ENCODE peak calls at places on chromosomes 4 and X, in seven cellular contexts. One of them, this sample, is unnamed.

GRCh38 chrX:81577028-81577427 is 375.1 kb downstream of the SH3BGRL start:
- DNase-seq in K562: no peak
- DNase-seq in HCT116: no peak
- DNase-seq in heart left ventricle: no peak
- DNase-seq in adrenal gland: no peak
- DNase-seq in body of pancreas: peak
- DNase-seq in esophagus muscularis mucosa: no peak
- DNase-seq in this sample: no peak

GRCh38 chr4:177596035-177596434 is 153.8 kb upstream of the AGA start:
- DNase-seq in HCT116: peak
- DNase-seq in heart left ventricle: peak
- DNase-seq in adrenal gland: peak
- DNase-seq in esophagus muscularis mucosa: no peak
- DNase-seq in body of pancreas: peak
- DNase-seq in K562: peak
- DNase-seq in this sample: no peak

GRCh38 chr4:147580396-147580795 is 36.8 kb upstream of the TMEM184C start:
- DNase-seq in adrenal gland: no peak
- DNase-seq in heart left ventricle: no peak
- DNase-seq in HCT116: no peak
- DNase-seq in esophagus muscularis mucosa: peak
- DNase-seq in body of pancreas: no peak
- DNase-seq in K562: no peak
- DNase-seq in this sample: no peak

GRCh38 chrX:135557344-135557743 is 36.9 kb downstream of the INTS6L start:
- DNase-seq in K562: no peak
- DNase-seq in esophagus muscularis mucosa: no peak
- DNase-seq in HCT116: no peak
- DNase-seq in body of pancreas: no peak
- DNase-seq in heart left ventricle: no peak
- DNase-seq in adrenal gland: no peak
- DNase-seq in this sample: no peak

GRCh38 chr4:108129226-108129625 is 39.5 kb downstream of the LEF1 start:
- DNase-seq in body of pancreas: no peak
- DNase-seq in adrenal gland: no peak
- DNase-seq in HCT116: no peak
- DNase-seq in heart left ventricle: no peak
- DNase-seq in K562: no peak
- DNase-seq in esophagus muscularis mucosa: no peak
- DNase-seq in this sample: no peak

GRCh38 chr4:179624768-179625181 is 2182.5 kb upstream of the AGA start:
- DNase-seq in K562: no peak
- DNase-seq in heart left ventricle: no peak
- DNase-seq in adrenal gland: no peak
- DNase-seq in HCT116: no peak
- DNase-seq in body of pancreas: peak
- DNase-seq in esophagus muscularis mucosa: no peak
- DNase-seq in this sample: no peak

GRCh38 chr4:167629272-167629671 is 395.0 kb upstream of the SPOCK3 start:
- DNase-seq in body of pancreas: no peak
- DNase-seq in adrenal gland: no peak
- DNase-seq in K562: no peak
- DNase-seq in HCT116: no peak
- DNase-seq in heart left ventricle: no peak
- DNase-seq in esophagus muscularis mucosa: no peak
- DNase-seq in this sample: no peak

GRCh38 chr4:127165971-127166370 is 466.8 kb upstream of the INTU start:
- DNase-seq in heart left ventricle: no peak
- DNase-seq in adrenal gland: no peak
- DNase-seq in body of pancreas: no peak
- DNase-seq in K562: no peak
- DNase-seq in HCT116: no peak
- DNase-seq in esophagus muscularis mucosa: no peak
- DNase-seq in this sample: no peak

GRCh38 chrX:138771042-138771441 is 59.5 kb upstream of the FGF13 start:
- DNase-seq in heart left ventricle: no peak
- DNase-seq in HCT116: no peak
- DNase-seq in K562: no peak
- DNase-seq in body of pancreas: no peak
- DNase-seq in adrenal gland: no peak
- DNase-seq in esophagus muscularis mucosa: no peak
- DNase-seq in this sample: no peak

GRCh38 chr4:174423257-174423944 is 98.9 kb downstream of the HPGD start:
- DNase-seq in body of pancreas: peak
- DNase-seq in adrenal gland: peak
- DNase-seq in HCT116: peak
- DNase-seq in K562: no peak
- DNase-seq in esophagus muscularis mucosa: no peak
- DNase-seq in heart left ventricle: peak
- DNase-seq in this sample: no peak

GRCh38 chr4:83454626-83455025 is 997 bp downstream of the HELQ start:
- DNase-seq in body of pancreas: no peak
- DNase-seq in heart left ventricle: no peak
- DNase-seq in adrenal gland: no peak
- DNase-seq in HCT116: no peak
- DNase-seq in esophagus muscularis mucosa: no peak
- DNase-seq in K562: no peak
- DNase-seq in this sample: no peak

GRCh38 chr4:1720163-1720983 is 750 bp downstream of the TMEM129 start:
- DNase-seq in heart left ventricle: peak
- DNase-seq in body of pancreas: peak
- DNase-seq in esophagus muscularis mucosa: no peak
- DNase-seq in adrenal gland: peak
- DNase-seq in HCT116: no peak
- DNase-seq in K562: peak
- DNase-seq in this sample: peak

GRCh38 chr4:2417765-2418651 is at the start of gene ZFYVE28:
- DNase-seq in K562: peak
- DNase-seq in HCT116: no peak
- DNase-seq in adrenal gland: peak
- DNase-seq in body of pancreas: no peak
- DNase-seq in heart left ventricle: no peak
- DNase-seq in esophagus muscularis mucosa: no peak
- DNase-seq in this sample: peak

GRCh38 chr4:10002278-10002677 is 19.0 kb downstream of the SLC2A9 start:
- DNase-seq in adrenal gland: no peak
- DNase-seq in esophagus muscularis mucosa: no peak
- DNase-seq in body of pancreas: no peak
- DNase-seq in K562: no peak
- DNase-seq in HCT116: no peak
- DNase-seq in heart left ventricle: no peak
- DNase-seq in this sample: no peak

GRCh38 chr4:182604953-182605352 is 312.2 kb downstream of the DCTD start:
- DNase-seq in HCT116: no peak
- DNase-seq in K562: no peak
- DNase-seq in heart left ventricle: no peak
- DNase-seq in adrenal gland: no peak
- DNase-seq in esophagus muscularis mucosa: no peak
- DNase-seq in body of pancreas: no peak
- DNase-seq in this sample: no peak

DNA sequence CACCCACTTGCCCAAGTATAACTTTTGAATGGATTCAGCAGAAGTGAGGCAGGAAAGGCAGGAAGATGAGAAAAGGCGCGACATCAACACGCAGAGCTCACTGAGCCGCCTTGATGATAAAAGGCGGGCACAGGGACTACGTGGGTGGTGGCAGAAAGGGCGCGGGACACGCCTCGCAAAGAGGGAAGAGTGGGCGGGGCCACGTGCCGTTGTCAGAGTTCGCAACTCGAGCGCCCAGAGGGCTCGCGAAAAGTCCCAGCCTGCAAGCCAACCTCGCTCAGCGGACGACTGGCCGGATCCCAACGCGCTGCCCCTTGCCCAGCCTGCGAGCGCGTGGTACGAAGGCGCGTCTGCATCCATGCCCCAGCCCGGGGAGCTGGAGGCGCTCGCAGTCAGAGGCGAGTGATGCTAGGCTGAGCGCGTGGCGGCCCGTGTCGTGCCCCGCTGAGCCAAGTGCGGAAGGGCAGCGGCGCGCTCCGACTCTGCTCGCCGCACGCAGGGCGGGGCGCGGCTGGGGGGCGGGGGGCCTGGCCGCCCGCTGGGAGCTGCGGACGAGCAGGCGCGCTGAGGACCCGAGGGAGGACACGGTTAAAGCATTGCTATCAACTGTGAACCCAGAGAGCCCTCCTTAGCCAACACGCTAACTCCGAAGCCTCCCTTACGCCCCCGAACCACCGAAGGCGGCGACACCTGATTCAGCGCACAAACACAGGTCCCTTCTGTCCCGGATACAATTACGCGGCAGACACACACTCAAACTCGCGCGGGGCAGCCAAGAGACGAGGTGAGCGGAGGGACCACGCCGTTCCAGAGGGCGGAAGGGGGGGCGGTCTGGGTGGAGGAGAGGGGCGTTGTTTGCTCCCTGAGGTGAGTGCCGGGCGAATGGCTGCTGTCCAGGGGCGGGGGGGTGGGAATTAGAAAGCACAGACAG is at the start of gene UGT8:
- DNase-seq in K562: peak
- DNase-seq in body of pancreas: peak
- DNase-seq in HCT116: peak
- DNase-seq in esophagus muscularis mucosa: no peak
- DNase-seq in adrenal gland: no peak
- DNase-seq in heart left ventricle: peak
- DNase-seq in this sample: peak
- TF ChIP-seq POLR2A in K562: peak
- TF ChIP-seq POLR2A in body of pancreas: peak
- TF ChIP-seq POLR2A in HCT116: peak
- TF ChIP-seq POLR2A in esophagus muscularis mucosa: no peak
- TF ChIP-seq POLR2A in adrenal gland: no peak
- TF ChIP-seq POLR2A in heart left ventricle: no peak
- TF ChIP-seq POLR2A in this sample: peak

GRCh38 chr4:7941111-7942018 is 1.7 kb upstream of the AFAP1 start:
- DNase-seq in K562: no peak
- DNase-seq in esophagus muscularis mucosa: no peak
- DNase-seq in body of pancreas: no peak
- DNase-seq in heart left ventricle: no peak
- DNase-seq in HCT116: no peak
- DNase-seq in adrenal gland: no peak
- DNase-seq in this sample: no peak

GRCh38 chr4:7942019-7942556 is 2.4 kb upstream of the AFAP1 start:
- DNase-seq in adrenal gland: no peak
- DNase-seq in esophagus muscularis mucosa: no peak
- DNase-seq in HCT116: no peak
- DNase-seq in body of pancreas: no peak
- DNase-seq in heart left ventricle: no peak
- DNase-seq in K562: no peak
- DNase-seq in this sample: no peak

GRCh38 chr4:7936963-7937362 is 2.7 kb downstream of the AFAP1 start:
- DNase-seq in body of pancreas: no peak
- DNase-seq in K562: no peak
- DNase-seq in adrenal gland: no peak
- DNase-seq in heart left ventricle: no peak
- DNase-seq in esophagus muscularis mucosa: no peak
- DNase-seq in HCT116: no peak
- DNase-seq in this sample: no peak

GRCh38 chr4:7938513-7939376 is 916 bp downstream of the AFAP1 start:
- DNase-seq in K562: no peak
- DNase-seq in adrenal gland: no peak
- DNase-seq in body of pancreas: peak
- DNase-seq in HCT116: no peak
- DNase-seq in heart left ventricle: no peak
- DNase-seq in esophagus muscularis mucosa: peak
- DNase-seq in this sample: no peak

DNA sequence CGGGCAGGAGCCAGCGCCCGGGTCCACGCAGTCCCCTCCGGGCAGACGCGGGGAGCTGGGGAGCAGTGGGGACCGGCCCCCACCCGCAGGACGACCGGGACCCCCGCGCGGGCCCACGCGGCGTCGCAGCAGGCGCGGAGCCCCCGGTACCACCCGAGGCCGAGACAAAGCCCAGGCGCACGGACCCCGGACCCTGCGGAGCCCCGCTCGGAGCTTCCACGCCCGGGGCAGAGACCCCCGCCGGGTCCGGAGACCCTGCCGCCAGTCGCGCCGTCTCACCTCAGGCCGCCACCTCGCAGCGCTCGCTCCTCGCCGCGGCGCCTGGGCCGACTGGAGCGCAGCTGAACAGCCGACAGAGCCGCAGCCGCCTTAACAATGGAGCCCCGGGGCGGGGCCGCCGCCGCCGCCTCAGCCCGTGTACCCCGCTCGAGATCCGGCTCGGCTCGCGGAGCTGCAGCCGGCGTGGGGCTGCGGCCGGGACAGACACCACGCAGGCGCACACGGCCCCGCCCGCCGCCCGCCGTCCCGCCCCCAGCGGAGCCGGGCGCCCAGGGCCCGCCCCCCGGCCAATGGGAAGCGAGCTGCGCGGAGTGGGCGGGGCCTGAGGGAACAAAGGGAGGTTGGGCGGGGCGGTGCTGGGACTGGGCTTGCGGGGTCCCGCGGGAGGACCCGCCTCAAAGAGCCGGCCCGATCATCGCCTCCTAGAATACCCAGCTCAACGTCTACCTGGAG is at the start of gene AFAP1:
- DNase-seq in heart left ventricle: peak
- DNase-seq in HCT116: peak
- DNase-seq in adrenal gland: peak
- DNase-seq in esophagus muscularis mucosa: no peak
- DNase-seq in K562: peak
- DNase-seq in body of pancreas: peak
- DNase-seq in this sample: peak
- H3K27ac ChIP-seq in heart left ventricle: peak
- H3K27ac ChIP-seq in HCT116: peak
- H3K27ac ChIP-seq in adrenal gland: peak
- H3K27ac ChIP-seq in esophagus muscularis mucosa: peak
- H3K27ac ChIP-seq in K562: no peak
- H3K27ac ChIP-seq in body of pancreas: peak
- H3K27ac ChIP-seq in this sample: peak

GRCh38 chrX:18674788-18675735 is 3.2 kb upstream of the RS1 start:
- DNase-seq in body of pancreas: peak
- DNase-seq in K562: peak
- DNase-seq in HCT116: peak
- DNase-seq in adrenal gland: peak
- DNase-seq in heart left ventricle: peak
- DNase-seq in esophagus muscularis mucosa: peak
- DNase-seq in this sample: peak
- TF ChIP-seq POLR2A in body of pancreas: no peak
- TF ChIP-seq POLR2A in K562: peak
- TF ChIP-seq POLR2A in HCT116: no peak
- TF ChIP-seq POLR2A in adrenal gland: peak
- TF ChIP-seq POLR2A in heart left ventricle: peak
- TF ChIP-seq POLR2A in esophagus muscularis mucosa: no peak
- TF ChIP-seq POLR2A in this sample: peak

DNA sequence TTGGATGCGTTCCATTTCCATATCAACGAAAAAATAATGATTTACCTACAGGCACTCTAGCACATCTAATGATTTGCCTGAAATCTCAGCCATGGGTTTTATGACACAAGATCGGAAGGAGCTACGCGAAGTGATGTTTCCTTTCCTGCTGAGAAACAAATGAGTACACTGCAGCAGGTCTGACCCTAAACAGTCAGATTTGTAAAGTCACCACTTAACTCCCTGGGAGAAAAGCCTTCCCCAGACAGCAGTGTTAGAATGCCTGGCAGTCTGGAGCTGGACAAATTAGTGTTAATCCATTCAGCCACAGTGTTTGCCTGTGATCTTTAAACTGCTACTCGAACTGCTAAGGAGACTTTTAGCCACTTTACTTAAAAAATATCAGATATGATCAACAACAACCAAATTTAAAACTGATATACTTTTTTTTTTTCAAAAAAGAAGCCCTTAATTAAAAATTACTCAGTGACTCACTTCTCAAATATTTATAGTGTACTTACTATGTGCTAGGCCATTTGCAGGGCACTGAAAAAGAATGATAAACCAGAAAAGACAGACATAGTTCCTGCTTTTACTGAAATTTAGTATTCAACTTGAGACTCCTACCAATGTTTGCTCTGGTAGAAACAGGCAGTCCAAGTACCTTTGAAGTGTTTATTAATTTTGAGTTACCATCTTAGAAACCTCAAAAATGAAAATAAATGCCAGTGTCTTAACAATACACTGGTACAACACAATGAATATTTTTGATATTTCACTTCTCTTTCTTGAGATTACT is 104.5 kb downstream of the SHISA3 start:
- DNase-seq in heart left ventricle: no peak
- DNase-seq in body of pancreas: no peak
- DNase-seq in HCT116: no peak
- DNase-seq in esophagus muscularis mucosa: no peak
- DNase-seq in K562: no peak
- DNase-seq in adrenal gland: no peak
- DNase-seq in this sample: no peak
- H3K27ac ChIP-seq in heart left ventricle: no peak
- H3K27ac ChIP-seq in body of pancreas: no peak
- H3K27ac ChIP-seq in HCT116: no peak
- H3K27ac ChIP-seq in esophagus muscularis mucosa: no peak
- H3K27ac ChIP-seq in K562: no peak
- H3K27ac ChIP-seq in adrenal gland: no peak
- H3K27ac ChIP-seq in this sample: no peak

This sample was measured in Peyer's patch.